ENCODE peak calls at places on chromosomes 11 and 22, in ten cellular contexts. Y, U, Z, W, G, Q, P, H, V and X are unnamed samples.

GRCh38 chr11:94544832-94545640 is 1.3 kb downstream of the FUT4 start:
- DNase-seq in Y (no peak), U (no peak), Z (no peak), W (no peak), G (no peak), Q (no peak), P (no peak), H (no peak), V (peak), X (no peak)

GRCh38 chr11:102322560-102322959 is 5.3 kb downstream of the BIRC3 start:
- DNase-seq in Y (no peak), U (no peak), Z (peak), W (no peak), G (peak), Q (no peak), P (no peak), H (no peak), V (no peak), X (no peak)

GRCh38 chr11:66371627-66372415 is at the start of gene SLC29A2:
- DNase-seq in Y (no peak), U (peak), Z (peak), W (peak), G (peak), Q (peak), P (peak), H (peak), V (peak), X (peak)

GRCh38 chr22:28116261-28116673 is 197.2 kb upstream of the PITPNB start:
- DNase-seq in Y (peak), U (no peak), Z (peak), W (no peak), G (no peak), Q (no peak), P (no peak), H (no peak), V (no peak), X (no peak)

GRCh38 chr11:1288426-1289151 is 20.8 kb downstream of the TOLLIP start:
- DNase-seq in Y (no peak), U (no peak), Z (no peak), W (no peak), G (no peak), Q (no peak), P (no peak), H (no peak), V (no peak), X (no peak)

GRCh38 chr22:50551160-50551752 is 5.6 kb downstream of the KLHDC7B start:
- DNase-seq in Y (no peak), U (no peak), Z (no peak), W (no peak), G (no peak), Q (no peak), P (no peak), H (no peak), V (no peak), X (no peak)

GRCh38 chr22:32044913-32045312 is 1.9 kb downstream of the SLC5A1 start:
- DNase-seq in Y (no peak), U (no peak), Z (no peak), W (peak), G (no peak), Q (no peak), P (no peak), H (no peak), V (no peak), X (no peak)

GRCh38 chr11:64146036-64146943 is 19.6 kb downstream of the MACROD1 start:
- DNase-seq in Y (no peak), U (peak), Z (peak), W (no peak), G (peak), Q (peak), P (peak), H (peak), V (peak), X (peak)

GRCh38 chr11:69009441-69010211 is 3.4 kb downstream of the MRGPRF start:
- DNase-seq in Y (no peak), U (no peak), Z (no peak), W (no peak), G (no peak), Q (no peak), P (no peak), H (no peak), V (no peak), X (no peak)